ENCODE peak calls at places on chromosomes 11 and 22, in seven cellular contexts. P is adrenal gland, B is astrocyte of the spinal cord, R is GM13977, U is A549, N is SK-N-SH, Q is fibroblast of the aortic adventitia. X is an unnamed sample.

GRCh38 chr22:37416806-37417205 is 10.5 kb downstream of the ELFN2 start:
- DNase-seq in Q (no peak), N (peak), R (no peak), P (no peak), B (no peak), U (no peak), X (peak)

GRCh38 chr11:98099371-98099770 is 921.4 kb upstream of the CNTN5 start:
- DNase-seq in P (no peak), Q (no peak), R (no peak), N (no peak), U (no peak), B (no peak), X (no peak)

GRCh38 chr11:55791606-55792005 is 3.8 kb upstream of the OR5D14 start:
- DNase-seq in U (no peak), P (no peak), Q (no peak), R (no peak), B (no peak), N (no peak), X (no peak)

GRCh38 chr11:129861702-129862107 is 33.7 kb downstream of the NFRKB start:
- DNase-seq in N (no peak), B (peak), P (peak), Q (peak), R (no peak), U (peak), X (no peak)

GRCh38 chr22:49660794-49661781 is 166.6 kb downstream of the BRD1 start:
- DNase-seq in P (no peak), B (no peak), R (no peak), Q (no peak), U (no peak), N (no peak), X (peak)

GRCh38 chr11:107999759-108000455 is 8.8 kb upstream of the CUL5 start:
- DNase-seq in Q (peak), P (peak), N (peak), B (peak), U (peak), R (peak), X (peak)

GRCh38 chr11:119228535-119229302 is 22.6 kb downstream of the CBL start:
- DNase-seq in U (no peak), N (no peak), B (no peak), R (no peak), Q (no peak), P (no peak), X (no peak)

GRCh38 chr11:29224739-29225384 is 792.0 kb downstream of the KCNA4 start:
- DNase-seq in B (no peak), R (no peak), P (no peak), N (no peak), Q (no peak), U (no peak), X (no peak)

GRCh38 chr11:13942908-13943505 is 19.5 kb upstream of the SPON1 start:
- DNase-seq in N (no peak), P (no peak), R (no peak), B (peak), Q (peak), U (no peak), X (no peak)

GRCh38 chr11:17551347-17552040 is 4.4 kb downstream of the OTOG start:
- DNase-seq in R (no peak), Q (no peak), N (no peak), P (no peak), U (no peak), B (no peak), X (no peak)

GRCh38 chr22:28925916-28926315 is 42.5 kb downstream of the ZNRF3 start:
- DNase-seq in R (no peak), U (no peak), B (no peak), Q (no peak), N (no peak), P (no peak), X (no peak)

GRCh38 chr22:20218981-20219380 is 49.1 kb downstream of the RTN4R start:
- DNase-seq in U (no peak), Q (no peak), R (no peak), B (no peak), N (no peak), P (no peak), X (no peak)

GRCh38 chr22:48089601-48090331 is 1327.3 kb downstream of the TBC1D22A start:
- DNase-seq in R (no peak), N (no peak), U (peak), B (no peak), Q (no peak), P (peak), X (no peak)

GRCh38 chr11:81744336-81745116 is 989.1 kb downstream of the FAM181B start:
- DNase-seq in B (no peak), N (no peak), U (no peak), P (no peak), Q (no peak), R (no peak), X (no peak)

GRCh38 chr22:37021710-37022482 is 2.4 kb downstream of the MPST start:
- DNase-seq in R (peak), U (no peak), Q (peak), P (no peak), N (peak), B (peak), X (peak)

GRCh38 chr11:124778281-124778680 is 16.2 kb upstream of the ESAM start:
- DNase-seq in U (peak), R (no peak), Q (no peak), P (no peak), B (no peak), N (peak), X (no peak)

GRCh38 chr11:95279921-95280861 is 49.2 kb upstream of the SESN3 start:
- DNase-seq in Q (peak), R (no peak), P (peak), N (peak), B (no peak), U (no peak), X (no peak)

GRCh38 chr11:69013009-69013951 is at the start of gene MRGPRF:
- DNase-seq in Q (peak), U (peak), B (peak), P (peak), R (peak), N (peak), X (peak)

GRCh38 chr22:17213976-17214375 is 5.3 kb downstream of the ADA2 start:
- DNase-seq in N (no peak), R (peak), U (no peak), P (peak), B (peak), Q (peak), X (peak)

GRCh38 chr22:24751518-24751917 is 23.0 kb downstream of the PIWIL3 start:
- DNase-seq in R (no peak), Q (no peak), B (no peak), P (no peak), N (no peak), U (no peak), X (no peak)

GRCh38 chr11:71490044-71490730 is 36.9 kb upstream of the KRTAP5-7 start:
- DNase-seq in N (no peak), Q (no peak), B (no peak), U (no peak), R (no peak), P (no peak), X (no peak)

GRCh38 chr11:118789501-118790356 is 1.2 kb downstream of the DDX6 start:
- DNase-seq in U (no peak), N (no peak), R (peak), Q (peak), B (peak), P (no peak), X (no peak)

GRCh38 chr11:92941676-92942571 is 27.5 kb upstream of the MTNR1B start:
- DNase-seq in Q (peak), B (peak), N (peak), U (peak), P (peak), R (peak), X (peak)

GRCh38 chr11:22460181-22460580 is 122.0 kb downstream of the SLC17A6 start:
- DNase-seq in N (no peak), B (no peak), P (no peak), Q (no peak), R (no peak), U (no peak), X (no peak)

GRCh38 chr11:69075421-69076128 is 26.8 kb downstream of the TPCN2 start:
- DNase-seq in U (no peak), R (no peak), N (no peak), B (peak), P (no peak), Q (peak), X (no peak)

GRCh38 chr11:67055812-67056211 is 835 bp upstream of the RHOD start:
- DNase-seq in Q (no peak), R (no peak), N (no peak), P (no peak), B (no peak), U (no peak), X (no peak)

GRCh38 chr11:64459016-64459415 is 100.1 kb downstream of the RPS6KA4 start:
- DNase-seq in U (no peak), R (no peak), P (no peak), B (no peak), N (no peak), Q (no peak), X (no peak)

GRCh38 chr22:25399649-25400151 is 164.8 kb upstream of the GRK3 start:
- DNase-seq in R (no peak), Q (no peak), U (no peak), B (no peak), P (no peak), N (no peak), X (no peak)

GRCh38 chr11:134032501-134033091 is 36.3 kb upstream of the JAM3 start:
- DNase-seq in Q (no peak), R (no peak), P (no peak), N (no peak), B (no peak), U (no peak), X (no peak)

GRCh38 chr11:34837246-34837856 is 78.8 kb downstream of the APIP start:
- DNase-seq in B (no peak), P (no peak), Q (no peak), U (no peak), R (no peak), N (no peak), X (no peak)

GRCh38 chr22:44085743-44086741 is 61.9 kb downstream of the PARVB start:
- DNase-seq in R (peak), B (peak), N (peak), P (peak), U (peak), Q (peak), X (peak)

GRCh38 chr11:46421257-46421880 is 29.8 kb upstream of the CHRM4 start:
- DNase-seq in U (no peak), P (peak), B (no peak), Q (no peak), R (no peak), N (no peak), X (no peak)

GRCh38 chr11:125210112-125210511 is 45.6 kb downstream of the PKNOX2 start:
- DNase-seq in B (no peak), U (no peak), N (no peak), R (no peak), Q (no peak), P (no peak), X (no peak)

GRCh38 chr11:9606799-9607510 is 33.5 kb downstream of the WEE1 start:
- DNase-seq in R (no peak), P (no peak), B (no peak), U (no peak), N (no peak), Q (no peak), X (no peak)

GRCh38 chr11:70054020-70054419 is 24.1 kb upstream of the ANO1 start:
- DNase-seq in P (no peak), Q (no peak), B (no peak), U (no peak), R (no peak), N (no peak), X (no peak)

GRCh38 chr11:45933846-45934579 is 11.6 kb downstream of the LARGE2 start:
- DNase-seq in U (no peak), B (no peak), N (no peak), Q (no peak), P (no peak), R (no peak), X (no peak)

GRCh38 chr11:11400635-11401232 is 47.7 kb upstream of the CSNK2A3 start:
- DNase-seq in B (no peak), N (no peak), P (no peak), U (no peak), Q (no peak), R (peak), X (peak)
- TF ChIP-seq CTCF in B (no peak), N (peak), P (peak), U (no peak), Q (no peak), R (peak), X (no peak)

GRCh38 chr22:38454011-38454360 is 1.0 kb downstream of the KCNJ4 start:
- DNase-seq in R (no peak), Q (no peak), U (no peak), B (no peak), N (no peak), P (no peak), X (no peak)

GRCh38 chr22:38455530-38456271 is 702 bp upstream of the KCNJ4 start:
- DNase-seq in B (no peak), N (peak), R (no peak), Q (no peak), P (no peak), U (no peak), X (peak)

GRCh38 chr22:38456272-38456837 is 1.4 kb upstream of the KCNJ4 start:
- DNase-seq in U (no peak), R (no peak), P (no peak), B (no peak), Q (no peak), N (no peak), X (no peak)

GRCh38 chr22:38454361-38455062 is 487 bp downstream of the KCNJ4 start:
- DNase-seq in N (peak), U (no peak), B (no peak), R (peak), P (no peak), Q (no peak), X (peak)

DNA sequence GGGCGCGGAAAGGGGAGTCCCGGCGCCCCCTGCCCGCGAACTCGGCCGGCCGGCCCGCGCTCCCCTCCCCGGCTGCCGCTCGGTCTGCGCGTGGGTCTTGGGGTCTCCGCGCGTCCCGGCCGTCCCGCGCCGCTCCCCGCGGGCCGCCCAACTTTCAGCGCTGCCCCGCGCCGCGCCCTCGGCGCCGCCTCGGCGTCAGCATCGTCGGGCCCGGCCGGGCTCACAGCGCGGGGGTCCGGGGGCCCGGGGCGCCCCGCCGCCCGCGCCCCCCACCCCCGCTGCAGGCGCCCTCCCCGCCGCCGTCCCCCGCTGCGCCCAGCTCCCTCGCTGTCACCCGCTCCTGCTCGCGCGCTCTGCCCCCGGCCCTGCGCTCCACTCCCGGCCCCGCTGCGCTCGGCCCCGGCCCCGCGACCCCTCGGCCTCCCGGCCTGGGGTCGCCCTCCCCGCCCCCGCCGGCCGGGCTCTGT is at the start of gene KCNJ4:
- DNase-seq in N (no peak), Q (no peak), U (no peak), B (no peak), R (no peak), P (no peak), X (no peak)
- TF ChIP-seq CTCF in N (no peak), Q (no peak), U (no peak), B (no peak), R (no peak), P (no peak), X (no peak)

DNA sequence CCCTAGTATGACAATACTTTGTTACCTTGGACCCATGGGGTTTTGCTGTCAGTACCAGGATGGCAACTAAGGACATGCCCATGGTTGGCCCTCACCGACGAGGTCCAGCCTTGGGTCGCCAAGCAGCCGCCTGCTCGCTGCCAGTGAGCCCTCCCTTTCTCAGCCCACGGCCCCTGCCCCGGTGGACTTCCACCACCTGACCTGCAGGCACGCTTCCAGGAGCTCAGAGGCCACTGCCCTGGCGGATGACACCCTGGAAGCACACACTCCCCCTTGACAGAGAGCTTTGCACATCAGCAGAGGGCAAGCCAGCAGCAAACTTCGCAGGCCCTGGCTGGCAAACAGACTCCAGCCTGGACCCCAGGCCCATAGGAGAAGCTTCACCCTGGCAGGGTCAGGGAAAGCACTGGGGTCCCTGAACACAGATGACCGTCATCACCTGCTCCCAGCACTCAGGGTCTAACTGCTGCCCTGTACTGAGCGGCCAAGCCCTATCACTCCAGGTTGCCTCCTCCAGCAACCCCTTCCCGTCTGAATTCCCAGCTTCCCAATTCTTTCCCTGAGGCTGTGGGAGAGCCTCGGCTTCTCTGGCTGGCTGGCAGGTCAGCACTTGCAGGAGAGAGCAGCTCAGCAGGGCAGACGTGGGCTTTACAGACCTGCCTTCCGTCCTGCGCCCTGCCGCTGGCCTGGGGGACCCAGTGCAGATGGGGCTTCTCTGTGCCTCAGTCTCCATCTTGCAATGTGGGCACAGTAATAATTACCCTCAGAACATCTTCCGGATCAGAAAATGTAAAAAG is 2.7 kb upstream of the PPARA start:
- DNase-seq in Q (no peak), R (no peak), B (no peak), U (no peak), N (no peak), P (no peak), X (no peak)
- TF ChIP-seq CTCF in Q (no peak), R (no peak), B (no peak), U (no peak), N (no peak), P (no peak), X (no peak)

DNA sequence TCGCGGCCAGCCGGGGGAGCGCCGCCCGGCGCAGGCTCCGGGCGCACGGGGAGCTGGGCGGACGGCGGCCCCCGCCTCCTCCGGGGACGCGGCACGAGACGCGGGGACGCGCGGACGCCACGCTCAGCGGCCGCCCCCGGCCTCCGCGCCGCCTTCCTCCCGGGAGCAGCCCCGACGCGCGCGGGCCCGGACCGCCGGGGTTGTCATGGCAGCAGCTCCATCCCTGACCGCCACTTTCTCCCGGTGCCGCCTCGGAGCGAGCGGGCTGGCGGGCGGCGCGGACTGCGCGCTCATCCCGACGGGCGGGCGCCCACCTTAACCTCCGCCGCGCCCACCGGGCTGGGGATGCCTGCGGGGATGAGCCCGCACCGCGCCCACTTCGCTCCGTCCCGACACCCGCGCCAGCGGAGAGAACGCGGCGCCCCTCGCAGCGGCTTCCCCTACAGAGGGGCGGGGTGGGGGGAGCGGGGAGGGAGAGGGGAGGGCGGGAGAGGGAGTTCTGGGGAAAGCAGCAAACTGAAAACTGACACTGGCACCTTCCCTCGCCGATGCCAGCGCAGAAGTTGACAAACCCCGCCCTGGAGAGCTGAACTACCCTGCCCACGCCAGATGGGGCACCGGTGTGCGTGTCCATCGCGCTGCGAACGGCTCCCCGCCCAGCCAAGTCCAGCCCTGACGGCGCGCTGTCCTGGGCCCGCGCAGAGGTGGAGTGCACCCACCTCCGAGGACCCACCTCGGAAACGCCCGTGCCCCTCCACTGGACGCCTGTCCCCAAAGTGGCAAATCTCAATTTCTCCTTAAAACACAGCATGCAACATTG is 588.4 kb downstream of the OPCML start:
- DNase-seq in B (no peak), U (no peak), N (peak), R (no peak), P (no peak), Q (no peak), X (no peak)
- TF ChIP-seq CTCF in B (no peak), U (no peak), N (no peak), R (no peak), P (no peak), Q (no peak), X (no peak)